ENCODE peak calls at places on chromosomes 13 and 19, in nine cellular contexts. One of them, this sample, is unnamed.

GRCh38 chr13:53010374-53011105 is 18.1 kb upstream of the OLFM4 start:
- DNase-seq in NCI-H526 treated with DMSO at 0.1 percent for 48 hours: no peak
- DNase-seq in fibroblast of gingiva: no peak
- DNase-seq in AG09319: no peak
- DNase-seq in activated CD4-positive, alpha-beta T cell treated with anti-CD3 and anti-CD28 coated beads, Interleukin-2, amount 50 U/mL, for 1 hour: no peak
- DNase-seq in nucleus accumbens: no peak
- DNase-seq in neural progenitor cell: no peak
- DNase-seq in cerebellum: no peak
- DNase-seq in head of caudate nucleus: no peak
- DNase-seq in this sample: no peak

GRCh38 chr13:106520205-106521004 is 15.1 kb downstream of the EFNB2 start:
- DNase-seq in NCI-H526 treated with DMSO at 0.1 percent for 48 hours: no peak
- DNase-seq in neural progenitor cell: peak
- DNase-seq in AG09319: no peak
- DNase-seq in nucleus accumbens: no peak
- DNase-seq in activated CD4-positive, alpha-beta T cell treated with anti-CD3 and anti-CD28 coated beads, Interleukin-2, amount 50 U/mL, for 1 hour: no peak
- DNase-seq in head of caudate nucleus: no peak
- DNase-seq in cerebellum: no peak
- DNase-seq in fibroblast of gingiva: peak
- DNase-seq in this sample: no peak

GRCh38 chr13:110944121-110944967 is 29.5 kb upstream of the ANKRD10 start:
- DNase-seq in neural progenitor cell: peak
- DNase-seq in NCI-H526 treated with DMSO at 0.1 percent for 48 hours: peak
- DNase-seq in head of caudate nucleus: no peak
- DNase-seq in nucleus accumbens: no peak
- DNase-seq in cerebellum: no peak
- DNase-seq in activated CD4-positive, alpha-beta T cell treated with anti-CD3 and anti-CD28 coated beads, Interleukin-2, amount 50 U/mL, for 1 hour: peak
- DNase-seq in AG09319: no peak
- DNase-seq in fibroblast of gingiva: peak
- DNase-seq in this sample: no peak

GRCh38 chr13:40149611-40150283 is 494.3 kb downstream of the COG6 start:
- DNase-seq in activated CD4-positive, alpha-beta T cell treated with anti-CD3 and anti-CD28 coated beads, Interleukin-2, amount 50 U/mL, for 1 hour: no peak
- DNase-seq in AG09319: peak
- DNase-seq in cerebellum: no peak
- DNase-seq in nucleus accumbens: peak
- DNase-seq in fibroblast of gingiva: peak
- DNase-seq in NCI-H526 treated with DMSO at 0.1 percent for 48 hours: no peak
- DNase-seq in neural progenitor cell: no peak
- DNase-seq in head of caudate nucleus: no peak
- DNase-seq in this sample: peak

GRCh38 chr19:36489920-36490415 is 607 bp upstream of the ZNF566 start:
- DNase-seq in activated CD4-positive, alpha-beta T cell treated with anti-CD3 and anti-CD28 coated beads, Interleukin-2, amount 50 U/mL, for 1 hour: peak
- DNase-seq in neural progenitor cell: peak
- DNase-seq in fibroblast of gingiva: peak
- DNase-seq in nucleus accumbens: no peak
- DNase-seq in head of caudate nucleus: peak
- DNase-seq in cerebellum: peak
- DNase-seq in AG09319: peak
- DNase-seq in NCI-H526 treated with DMSO at 0.1 percent for 48 hours: peak
- DNase-seq in this sample: peak

GRCh38 chr13:100244431-100244830 is 155.5 kb downstream of the PCCA start:
- DNase-seq in NCI-H526 treated with DMSO at 0.1 percent for 48 hours: no peak
- DNase-seq in neural progenitor cell: no peak
- DNase-seq in cerebellum: no peak
- DNase-seq in nucleus accumbens: no peak
- DNase-seq in AG09319: no peak
- DNase-seq in fibroblast of gingiva: no peak
- DNase-seq in head of caudate nucleus: no peak
- DNase-seq in activated CD4-positive, alpha-beta T cell treated with anti-CD3 and anti-CD28 coated beads, Interleukin-2, amount 50 U/mL, for 1 hour: no peak
- DNase-seq in this sample: no peak

GRCh38 chr19:45809643-45810159 is 5.4 kb downstream of the RSPH6A start:
- DNase-seq in fibroblast of gingiva: peak
- DNase-seq in cerebellum: peak
- DNase-seq in NCI-H526 treated with DMSO at 0.1 percent for 48 hours: no peak
- DNase-seq in AG09319: peak
- DNase-seq in activated CD4-positive, alpha-beta T cell treated with anti-CD3 and anti-CD28 coated beads, Interleukin-2, amount 50 U/mL, for 1 hour: no peak
- DNase-seq in head of caudate nucleus: no peak
- DNase-seq in neural progenitor cell: no peak
- DNase-seq in nucleus accumbens: no peak
- DNase-seq in this sample: no peak

GRCh38 chr19:12544401-12544876 is 6.8 kb downstream of the ZNF564 start:
- DNase-seq in activated CD4-positive, alpha-beta T cell treated with anti-CD3 and anti-CD28 coated beads, Interleukin-2, amount 50 U/mL, for 1 hour: no peak
- DNase-seq in nucleus accumbens: no peak
- DNase-seq in fibroblast of gingiva: no peak
- DNase-seq in AG09319: no peak
- DNase-seq in head of caudate nucleus: no peak
- DNase-seq in NCI-H526 treated with DMSO at 0.1 percent for 48 hours: no peak
- DNase-seq in cerebellum: no peak
- DNase-seq in neural progenitor cell: no peak
- DNase-seq in this sample: no peak

GRCh38 chr19:2770055-2771013 is 12.7 kb downstream of the SGTA start:
- DNase-seq in neural progenitor cell: no peak
- DNase-seq in activated CD4-positive, alpha-beta T cell treated with anti-CD3 and anti-CD28 coated beads, Interleukin-2, amount 50 U/mL, for 1 hour: no peak
- DNase-seq in cerebellum: peak
- DNase-seq in fibroblast of gingiva: peak
- DNase-seq in nucleus accumbens: peak
- DNase-seq in AG09319: no peak
- DNase-seq in head of caudate nucleus: no peak
- DNase-seq in NCI-H526 treated with DMSO at 0.1 percent for 48 hours: no peak
- DNase-seq in this sample: peak

GRCh38 chr13:73079359-73079758 is 20.6 kb downstream of the KLF5 start:
- DNase-seq in nucleus accumbens: no peak
- DNase-seq in AG09319: no peak
- DNase-seq in cerebellum: no peak
- DNase-seq in head of caudate nucleus: no peak
- DNase-seq in fibroblast of gingiva: no peak
- DNase-seq in activated CD4-positive, alpha-beta T cell treated with anti-CD3 and anti-CD28 coated beads, Interleukin-2, amount 50 U/mL, for 1 hour: no peak
- DNase-seq in NCI-H526 treated with DMSO at 0.1 percent for 48 hours: no peak
- DNase-seq in neural progenitor cell: no peak
- DNase-seq in this sample: no peak

GRCh38 chr13:84894749-84895148 is 904.5 kb downstream of the SLITRK6 start:
- DNase-seq in head of caudate nucleus: no peak
- DNase-seq in neural progenitor cell: no peak
- DNase-seq in nucleus accumbens: no peak
- DNase-seq in activated CD4-positive, alpha-beta T cell treated with anti-CD3 and anti-CD28 coated beads, Interleukin-2, amount 50 U/mL, for 1 hour: no peak
- DNase-seq in fibroblast of gingiva: no peak
- DNase-seq in cerebellum: no peak
- DNase-seq in NCI-H526 treated with DMSO at 0.1 percent for 48 hours: no peak
- DNase-seq in AG09319: no peak
- DNase-seq in this sample: peak

GRCh38 chr13:50684366-50684765 is 159.1 kb downstream of the DLEU7 start:
- DNase-seq in AG09319: no peak
- DNase-seq in head of caudate nucleus: peak
- DNase-seq in nucleus accumbens: no peak
- DNase-seq in activated CD4-positive, alpha-beta T cell treated with anti-CD3 and anti-CD28 coated beads, Interleukin-2, amount 50 U/mL, for 1 hour: no peak
- DNase-seq in NCI-H526 treated with DMSO at 0.1 percent for 48 hours: no peak
- DNase-seq in neural progenitor cell: no peak
- DNase-seq in cerebellum: no peak
- DNase-seq in fibroblast of gingiva: no peak
- DNase-seq in this sample: peak

GRCh38 chr13:36382030-36382429 is 35.8 kb upstream of the SPART start:
- DNase-seq in head of caudate nucleus: no peak
- DNase-seq in fibroblast of gingiva: no peak
- DNase-seq in AG09319: no peak
- DNase-seq in NCI-H526 treated with DMSO at 0.1 percent for 48 hours: no peak
- DNase-seq in cerebellum: no peak
- DNase-seq in nucleus accumbens: no peak
- DNase-seq in neural progenitor cell: no peak
- DNase-seq in activated CD4-positive, alpha-beta T cell treated with anti-CD3 and anti-CD28 coated beads, Interleukin-2, amount 50 U/mL, for 1 hour: no peak
- DNase-seq in this sample: no peak

GRCh38 chr19:41999071-41999877 is 5.2 kb upstream of the ATP1A3 start:
- DNase-seq in head of caudate nucleus: no peak
- DNase-seq in neural progenitor cell: peak
- DNase-seq in cerebellum: no peak
- DNase-seq in nucleus accumbens: no peak
- DNase-seq in AG09319: no peak
- DNase-seq in NCI-H526 treated with DMSO at 0.1 percent for 48 hours: peak
- DNase-seq in activated CD4-positive, alpha-beta T cell treated with anti-CD3 and anti-CD28 coated beads, Interleukin-2, amount 50 U/mL, for 1 hour: no peak
- DNase-seq in fibroblast of gingiva: no peak
- DNase-seq in this sample: no peak

GRCh38 chr19:50477751-50478515 is 1.3 kb upstream of the GARIN5A start:
- DNase-seq in AG09319: no peak
- DNase-seq in fibroblast of gingiva: no peak
- DNase-seq in cerebellum: no peak
- DNase-seq in activated CD4-positive, alpha-beta T cell treated with anti-CD3 and anti-CD28 coated beads, Interleukin-2, amount 50 U/mL, for 1 hour: no peak
- DNase-seq in neural progenitor cell: no peak
- DNase-seq in nucleus accumbens: no peak
- DNase-seq in NCI-H526 treated with DMSO at 0.1 percent for 48 hours: no peak
- DNase-seq in head of caudate nucleus: no peak
- DNase-seq in this sample: no peak

GRCh38 chr13:25581351-25581750 is 209.6 kb downstream of the ATP8A2 start:
- DNase-seq in head of caudate nucleus: no peak
- DNase-seq in cerebellum: peak
- DNase-seq in neural progenitor cell: no peak
- DNase-seq in fibroblast of gingiva: no peak
- DNase-seq in NCI-H526 treated with DMSO at 0.1 percent for 48 hours: no peak
- DNase-seq in AG09319: no peak
- DNase-seq in activated CD4-positive, alpha-beta T cell treated with anti-CD3 and anti-CD28 coated beads, Interleukin-2, amount 50 U/mL, for 1 hour: no peak
- DNase-seq in nucleus accumbens: no peak
- DNase-seq in this sample: no peak

GRCh38 chr13:60720590-60720989 is 323.6 kb downstream of the TDRD3 start:
- DNase-seq in neural progenitor cell: no peak
- DNase-seq in cerebellum: no peak
- DNase-seq in fibroblast of gingiva: no peak
- DNase-seq in head of caudate nucleus: no peak
- DNase-seq in activated CD4-positive, alpha-beta T cell treated with anti-CD3 and anti-CD28 coated beads, Interleukin-2, amount 50 U/mL, for 1 hour: no peak
- DNase-seq in nucleus accumbens: no peak
- DNase-seq in AG09319: no peak
- DNase-seq in NCI-H526 treated with DMSO at 0.1 percent for 48 hours: no peak
- DNase-seq in this sample: no peak

GRCh38 chr13:52405767-52406494 is at the start of gene THSD1:
- DNase-seq in fibroblast of gingiva: peak
- DNase-seq in neural progenitor cell: peak
- DNase-seq in NCI-H526 treated with DMSO at 0.1 percent for 48 hours: peak
- DNase-seq in cerebellum: peak
- DNase-seq in AG09319: no peak
- DNase-seq in head of caudate nucleus: no peak
- DNase-seq in activated CD4-positive, alpha-beta T cell treated with anti-CD3 and anti-CD28 coated beads, Interleukin-2, amount 50 U/mL, for 1 hour: peak
- DNase-seq in nucleus accumbens: no peak
- DNase-seq in this sample: peak

GRCh38 chr13:20536992-20537391 is 11.3 kb upstream of the CRYL1 start:
- DNase-seq in neural progenitor cell: no peak
- DNase-seq in cerebellum: no peak
- DNase-seq in head of caudate nucleus: no peak
- DNase-seq in nucleus accumbens: no peak
- DNase-seq in fibroblast of gingiva: no peak
- DNase-seq in AG09319: no peak
- DNase-seq in activated CD4-positive, alpha-beta T cell treated with anti-CD3 and anti-CD28 coated beads, Interleukin-2, amount 50 U/mL, for 1 hour: no peak
- DNase-seq in NCI-H526 treated with DMSO at 0.1 percent for 48 hours: no peak
- DNase-seq in this sample: no peak

This sample was measured in right cardiac atrium.